ENCODE peak calls at places on chromosome 1, in seven cellular contexts. P is OCI-LY7, S is choroid plexus epithelial cell, X is stomach, Z is left ventricle myocardium inferior, I is sigmoid colon, C is mucosa of descending colon. N is an unnamed sample.

GRCh38 chr1:234638832-234639799 is 29.1 kb upstream of the IRF2BP2 start:
- DNase-seq in S (no peak), I (no peak), P (no peak), C (no peak), Z (no peak), X (no peak), N (peak)

GRCh38 chr1:234722904-234723588 is 113.1 kb upstream of the IRF2BP2 start:
- DNase-seq in S (peak), P (peak), X (peak), I (peak), C (peak), Z (peak), N (peak)

GRCh38 chr1:19799877-19800804 is at the start of gene TMCO4:
- DNase-seq in S (peak), C (peak), Z (peak), X (peak), I (peak), P (peak), N (peak)

GRCh38 chr1:209094384-209094783 is 489.1 kb upstream of the CAMK1G start:
- DNase-seq in Z (no peak), X (no peak), P (no peak), S (no peak), I (no peak), C (no peak), N (no peak)

GRCh38 chr1:51048670-51049069 is 53.4 kb upstream of the C1orf185 start:
- DNase-seq in X (no peak), I (no peak), C (no peak), S (no peak), Z (no peak), P (no peak), N (no peak)

GRCh38 chr1:205543351-205544305 is 39.2 kb downstream of the CDK18 start:
- DNase-seq in S (peak), P (no peak), I (peak), X (peak), C (peak), Z (peak), N (peak)

GRCh38 chr1:235253219-235253640 is 74.7 kb downstream of the ARID4B start:
- DNase-seq in P (peak), I (peak), C (no peak), S (peak), X (peak), Z (peak), N (peak)

GRCh38 chr1:87108228-87108627 is 193.8 kb downstream of the HS2ST1 start:
- DNase-seq in I (no peak), P (no peak), C (no peak), Z (no peak), S (no peak), X (no peak), N (no peak)

GRCh38 chr1:181784039-181784683 is 277.4 kb downstream of the ZNF648 start:
- DNase-seq in S (no peak), P (no peak), X (no peak), C (no peak), Z (no peak), I (no peak), N (no peak)

GRCh38 chr1:243346481-243346880 is 90.6 kb downstream of the SDCCAG8 start:
- DNase-seq in X (no peak), C (no peak), S (no peak), P (no peak), I (no peak), Z (no peak), N (no peak)

GRCh38 chr1:29631361-29631760 is 395.0 kb downstream of the PTPRU start:
- DNase-seq in X (no peak), P (no peak), Z (no peak), S (peak), I (no peak), C (no peak), N (no peak)

GRCh38 chr1:155226910-155227260 is 18.4 kb downstream of the MTX1 start:
- DNase-seq in X (peak), C (peak), S (peak), P (peak), Z (peak), I (no peak), N (peak)
- TF ChIP-seq CTCF in X (no peak), C (no peak), S (no peak), P (peak), Z (peak), I (no peak), N (no peak)

GRCh38 chr1:46535063-46535462 is 16.4 kb downstream of the KNCN start:
- DNase-seq in Z (no peak), I (no peak), X (peak), C (no peak), S (no peak), P (peak), N (peak)
- TF ChIP-seq CTCF in Z (peak), I (no peak), X (peak), C (peak), S (peak), P (peak), N (peak)

DNA sequence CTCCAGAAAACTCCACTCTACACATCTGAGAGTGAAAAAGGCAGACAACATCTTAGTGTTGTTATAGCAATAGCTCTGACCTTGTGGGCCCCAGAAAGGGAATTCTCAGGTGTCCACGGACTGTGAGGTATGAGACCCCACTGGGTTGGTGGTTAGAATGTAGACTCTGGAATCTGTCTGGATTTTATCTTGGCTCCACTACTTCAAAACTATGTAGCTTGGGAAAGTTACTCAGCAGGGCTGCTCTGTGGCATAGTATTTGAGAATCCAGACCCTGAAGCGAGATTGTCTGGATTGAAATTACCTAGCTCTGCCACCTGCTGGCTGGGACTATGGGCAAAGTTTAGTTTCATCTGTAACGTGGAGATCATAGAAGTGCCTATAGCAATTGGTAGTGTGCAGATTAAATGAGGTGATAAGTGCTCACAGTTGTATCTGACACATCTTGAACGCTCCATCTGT is 25.8 kb downstream of the PRDM2 start:
- DNase-seq in Z (no peak), P (peak), S (peak), I (no peak), X (peak), C (no peak), N (peak)
- TF ChIP-seq CTCF in Z (peak), P (peak), S (peak), I (peak), X (peak), C (peak), N (no peak)

GRCh38 chr1:1398677-1399186 is 403 bp downstream of the CCNL2 start:
- DNase-seq in C (no peak), X (no peak), S (no peak), P (no peak), I (no peak), Z (no peak), N (no peak)
- TF ChIP-seq CTCF in C (no peak), X (no peak), S (no peak), P (no peak), I (no peak), Z (no peak), N (no peak)

DNA sequence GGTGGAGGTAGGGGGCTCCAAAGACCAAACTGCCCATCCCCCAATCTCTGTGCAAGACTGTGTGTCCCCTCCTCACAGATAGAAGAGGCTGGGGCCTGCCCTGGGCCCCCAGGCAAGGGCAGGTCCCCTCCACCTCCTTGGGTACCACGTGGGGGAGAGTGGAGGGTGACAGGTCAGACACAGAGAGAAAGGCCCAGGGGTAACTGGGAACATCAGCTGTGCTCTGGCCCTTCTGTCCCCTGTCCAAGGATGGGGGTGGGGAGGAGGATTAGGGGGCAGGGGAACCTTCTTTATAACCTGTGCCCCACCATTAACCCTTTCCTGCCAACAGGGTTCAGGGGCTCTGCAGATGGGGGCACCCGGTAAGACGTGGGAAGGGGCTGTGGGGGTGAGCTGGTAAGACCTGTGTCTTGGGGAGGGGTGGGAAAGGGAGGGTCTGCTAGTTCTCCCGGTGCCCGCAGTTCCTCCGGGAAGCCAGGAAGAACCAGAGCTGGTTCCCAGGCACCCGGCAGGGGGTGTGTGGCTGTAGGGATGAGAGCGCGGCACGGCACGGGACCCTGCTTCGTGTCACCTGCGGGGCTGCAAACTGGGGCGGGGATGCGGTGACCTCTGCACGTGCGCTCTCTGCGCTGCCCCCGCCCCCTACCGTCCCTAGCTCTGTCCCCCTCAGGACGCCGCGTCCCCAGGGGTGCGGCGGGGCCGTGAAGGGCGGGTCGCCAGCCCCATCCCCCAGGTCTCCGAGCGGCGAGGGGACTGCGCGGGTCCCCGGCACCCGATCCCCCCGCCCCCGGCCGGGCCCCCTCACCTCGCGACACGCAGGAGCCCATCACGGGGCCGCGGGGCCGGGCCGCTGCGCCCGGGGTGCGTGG is 601 bp downstream of the FAM131C start:
- DNase-seq in Z (no peak), X (no peak), I (no peak), P (no peak), C (no peak), S (no peak), N (no peak)
- TF ChIP-seq CTCF in Z (no peak), X (no peak), I (no peak), P (peak), C (no peak), S (peak), N (no peak)

GRCh38 chr1:9689971-9690381 is 38.4 kb downstream of the PIK3CD start:
- DNase-seq in I (peak), S (no peak), X (peak), Z (peak), P (no peak), C (peak), N (no peak)

GRCh38 chr1:9689011-9689706 is 37.6 kb downstream of the PIK3CD start:
- DNase-seq in X (peak), I (peak), P (peak), S (peak), C (peak), Z (peak), N (peak)

GRCh38 chr1:9690440-9691107 is 39.0 kb downstream of the PIK3CD start:
- DNase-seq in X (no peak), C (no peak), I (no peak), P (no peak), Z (no peak), S (no peak), N (no peak)

GRCh38 chr1:9691108-9691445 is 39.5 kb downstream of the PIK3CD start:
- DNase-seq in C (no peak), X (no peak), S (no peak), I (no peak), Z (no peak), P (no peak), N (no peak)

GRCh38 chr1:9691726-9692125 is 40.2 kb downstream of the PIK3CD start:
- DNase-seq in Z (no peak), X (no peak), S (no peak), C (no peak), P (no peak), I (no peak), N (no peak)
- TF ChIP-seq CTCF in Z (no peak), X (no peak), S (peak), C (no peak), P (peak), I (no peak), N (no peak)

GRCh38 chr1:161021959-161022332 is 994 bp upstream of the F11R start:
- DNase-seq in C (no peak), I (no peak), P (no peak), Z (no peak), S (no peak), X (no peak), N (no peak)

GRCh38 chr1:161019767-161020572 is 982 bp downstream of the F11R start:
- DNase-seq in I (no peak), X (no peak), Z (no peak), S (peak), P (no peak), C (no peak), N (no peak)

GRCh38 chr1:161021168-161021958 is 411 bp upstream of the F11R start:
- DNase-seq in S (peak), I (peak), X (peak), Z (peak), C (peak), P (peak), N (peak)

GRCh38 chr1:161018631-161018930 is 2.4 kb downstream of the F11R start:
- DNase-seq in Z (no peak), S (no peak), C (no peak), X (no peak), P (no peak), I (no peak), N (no peak)

GRCh38 chr1:161020573-161021167 is at the start of gene F11R:
- DNase-seq in I (no peak), C (peak), P (no peak), S (peak), Z (no peak), X (peak), N (peak)
- TF ChIP-seq CTCF in I (peak), C (no peak), P (peak), S (peak), Z (peak), X (no peak), N (peak)

DNA sequence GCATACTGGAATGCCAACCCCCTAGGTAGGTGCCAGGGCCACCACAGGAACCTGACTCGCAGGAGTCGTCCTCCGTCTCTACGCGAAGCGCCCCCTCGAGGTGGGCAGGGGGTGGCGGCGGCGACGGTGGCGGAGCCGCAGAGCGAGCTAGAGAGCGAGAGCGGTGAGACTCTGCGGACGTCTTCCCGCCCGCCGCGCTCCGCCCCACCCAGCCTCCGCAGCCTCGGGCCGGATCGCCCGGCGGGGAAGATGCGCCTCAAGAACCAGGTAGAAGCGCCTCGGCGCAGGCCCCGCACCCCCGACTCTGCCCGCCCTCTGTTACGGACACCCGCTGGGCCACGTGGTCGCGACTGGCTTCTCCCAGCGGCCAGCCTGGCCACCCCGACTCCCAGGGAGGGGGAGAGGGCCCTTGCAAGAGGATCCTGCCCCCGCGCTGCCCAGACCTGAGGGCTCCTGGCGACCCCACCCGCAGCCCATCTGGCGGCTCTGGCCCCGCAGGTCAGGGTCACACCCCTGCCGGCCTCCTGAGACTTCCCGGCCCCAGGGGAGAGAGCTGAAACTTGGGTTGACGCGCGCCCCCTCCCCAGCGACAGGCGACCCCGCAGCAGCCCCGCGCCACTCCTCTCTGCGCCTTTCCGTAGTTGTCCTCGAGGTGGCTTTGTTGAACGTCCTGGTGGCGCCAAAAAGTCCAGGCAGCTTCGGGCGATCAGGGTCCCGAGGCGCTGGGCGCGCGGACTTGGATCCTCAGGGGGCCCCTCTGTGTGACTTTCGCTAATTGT is 24.4 kb upstream of the AGBL4 start:
- DNase-seq in S (no peak), Z (no peak), C (peak), I (peak), X (no peak), P (no peak), N (no peak)
- TF ChIP-seq CTCF in S (no peak), Z (peak), C (no peak), I (no peak), X (no peak), P (no peak), N (no peak)

DNA sequence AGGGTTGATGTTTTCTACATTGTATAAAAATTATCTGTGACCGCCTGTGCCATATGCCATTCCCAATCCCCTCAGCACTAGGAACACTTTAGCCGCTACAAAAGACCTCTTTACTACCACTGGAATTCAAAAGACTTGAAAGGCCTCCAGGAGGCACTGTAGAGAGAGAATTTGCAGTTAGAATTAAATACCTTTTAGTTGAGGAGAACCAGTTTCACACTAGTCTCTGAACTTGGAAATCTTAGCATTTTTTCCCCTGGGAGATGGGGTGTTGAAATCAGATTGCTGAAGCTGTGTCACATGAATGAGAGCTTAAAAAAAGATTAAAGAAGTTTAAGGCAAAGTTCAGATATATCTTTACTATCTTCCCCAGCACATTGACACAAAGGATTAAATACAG is 291.0 kb downstream of the ADGRL2 start:
- DNase-seq in S (peak), I (no peak), Z (no peak), P (no peak), C (no peak), X (no peak), N (no peak)
- TF ChIP-seq CTCF in S (peak), I (no peak), Z (no peak), P (peak), C (no peak), X (no peak), N (no peak)